ENCODE peak calls at places on chromosomes 2 and 18, in eight cellular contexts. M is EL; W is frontal cortex; G is esophagus squamous epithelium; E is uterus; V is kidney epithelial cell; J is activated CD4-positive, alpha-beta T cell treated with anti-CD3 and anti-CD28 coated beads, Interleukin-2, amount 10 ng/mL, durations not matched to agents 7 days and 5 days; D is mucosa of descending colon. K is an unnamed sample.

GRCh38 chr2:49950635-49951034 is 796.3 kb upstream of the FSHR start:
- DNase-seq in M (no peak), W (no peak), G (no peak), E (no peak), V (no peak), J (no peak), D (no peak), K (no peak)

GRCh38 chr2:196101325-196101981 is 32.8 kb upstream of the DNAH7 start:
- DNase-seq in M (no peak), W (no peak), G (no peak), E (peak; percentile 29), V (no peak), J (no peak), D (no peak), K (no peak)

GRCh38 chr2:169039702-169040101 is 8.6 kb upstream of the ABCB11 start:
- DNase-seq in M (no peak), W (no peak), G (no peak), E (no peak), V (no peak), J (no peak), D (no peak), K (no peak)

GRCh38 chr2:216626875-216627245 is 6.4 kb upstream of the IGFBP2 start:
- DNase-seq in M (no peak), W (no peak), G (no peak), E (no peak), V (no peak), J (no peak), D (no peak), K (no peak)

GRCh38 chr2:97693476-97693875 is 19.9 kb upstream of the ZAP70 start:
- DNase-seq in M (peak; percentile 62), W (no peak), G (no peak), E (no peak), V (no peak), J (no peak), D (no peak), K (no peak)

GRCh38 chr2:200252661-200253067 is 53.8 kb upstream of the SPATS2L start:
- DNase-seq in M (peak; percentile 67), W (no peak), G (no peak), E (no peak), V (no peak), J (no peak), D (no peak), K (no peak)

GRCh38 chr2:31378389-31378788 is 36.2 kb downstream of the XDH start:
- DNase-seq in M (no peak), W (no peak), G (no peak), E (no peak), V (no peak), J (no peak), D (peak; percentile 12), K (no peak)

GRCh38 chr2:19667085-19667484 is 234.7 kb downstream of the TTC32 start:
- DNase-seq in M (peak; percentile 41), W (no peak), G (no peak), E (no peak), V (no peak), J (no peak), D (no peak), K (no peak)

GRCh38 chr2:25825238-25825637 is 53.0 kb downstream of the ASXL2 start:
- DNase-seq in M (no peak), W (no peak), G (no peak), E (no peak), V (no peak), J (peak; percentile 47), D (no peak), K (no peak)

GRCh38 chr2:9473308-9473984 is 905 bp upstream of the IAH1 start:
- DNase-seq in M (no peak), W (no peak), G (no peak), E (no peak), V (no peak), J (peak; percentile 29), D (peak; percentile 48), K (no peak)

GRCh38 chr18:37242091-37242490 is 323.5 kb downstream of the CELF4 start:
- DNase-seq in M (no peak), W (no peak), G (no peak), E (no peak), V (no peak), J (no peak), D (no peak), K (peak; percentile 46)

GRCh38 chr2:204407209-204408070 is 137.8 kb upstream of the PARD3B start:
- DNase-seq in M (peak; percentile 20), W (no peak), G (no peak), E (no peak), V (peak; percentile 10), J (no peak), D (peak; percentile 2), K (no peak)

GRCh38 chr18:41444943-41445342 is 510.1 kb upstream of the PIK3C3 start:
- DNase-seq in M (no peak), W (no peak), G (no peak), E (no peak), V (no peak), J (no peak), D (no peak), K (no peak)

GRCh38 chr2:43169987-43170732 is 56.2 kb downstream of the ZFP36L2 start:
- DNase-seq in M (no peak), W (no peak), G (no peak), E (no peak), V (no peak), J (peak; percentile 69), D (peak; percentile 85), K (no peak)

GRCh38 chr2:131673400-131674173 is 145.9 kb downstream of the CCDC74A start:
- DNase-seq in M (peak; percentile 75), W (peak; percentile 48), G (no peak), E (peak; percentile 58), V (no peak), J (peak; percentile 51), D (peak; percentile 81), K (peak; percentile 79)

GRCh38 chr2:205889073-205889472 is 196.9 kb downstream of the INO80D start:
- DNase-seq in M (peak; percentile 6), W (no peak), G (no peak), E (no peak), V (peak; percentile 48), J (no peak), D (no peak), K (no peak)

GRCh38 chr2:129909648-129910418 is 69.6 kb upstream of the RAB6C start:
- DNase-seq in M (no peak), W (no peak), G (no peak), E (no peak), V (no peak), J (no peak), D (no peak), K (peak; percentile 38)

GRCh38 chr2:29065479-29065847 is 8.9 kb downstream of the PCARE start:
- DNase-seq in M (no peak), W (no peak), G (no peak), E (no peak), V (no peak), J (no peak), D (no peak), K (no peak)

GRCh38 chr2:236317938-236318396 is 53.8 kb upstream of the ASB18 start:
- DNase-seq in M (no peak), W (no peak), G (no peak), E (no peak), V (no peak), J (no peak), D (peak; percentile 68), K (no peak)

GRCh38 chr2:5549061-5549601 is 143.1 kb upstream of the SOX11 start:
- DNase-seq in M (no peak), W (no peak), G (no peak), E (no peak), V (peak; percentile 56), J (no peak), D (no peak), K (no peak)

GRCh38 chr2:240839152-240840143 is 19.4 kb upstream of the KIF1A start:
- DNase-seq in M (peak; percentile 44), W (no peak), G (no peak), E (no peak), V (no peak), J (no peak), D (no peak), K (no peak)

GRCh38 chr2:62724886-62725711 is 19.6 kb downstream of the EHBP1 start:
- DNase-seq in M (peak; percentile 14), W (peak; percentile 6), G (no peak), E (no peak), V (no peak), J (no peak), D (peak; percentile 44), K (no peak)

GRCh38 chr2:234289789-234290188 is 207.1 kb downstream of the ARL4C start:
- DNase-seq in M (peak; percentile 76), W (no peak), G (no peak), E (no peak), V (peak; percentile 74), J (no peak), D (no peak), K (no peak)

GRCh38 chr2:53088062-53088461 is 679.5 kb upstream of the CHAC2 start:
- DNase-seq in M (peak; percentile 4), W (no peak), G (no peak), E (no peak), V (no peak), J (no peak), D (no peak), K (no peak)

GRCh38 chr2:69387770-69388481 is 899 bp upstream of the GFPT1 start:
- DNase-seq in M (no peak), W (no peak), G (no peak), E (peak; percentile 18), V (no peak), J (no peak), D (no peak), K (no peak)

GRCh38 chr18:51622676-51623075 is 425.2 kb upstream of the MEX3C start:
- DNase-seq in M (no peak), W (no peak), G (no peak), E (no peak), V (no peak), J (no peak), D (no peak), K (no peak)

GRCh38 chr2:109383505-109384307 is 230.1 kb downstream of the SEPTIN10 start:
- DNase-seq in M (no peak), W (no peak), G (no peak), E (peak; percentile 10), V (no peak), J (no peak), D (no peak), K (no peak)

GRCh38 chr2:190446750-190447516 is 38.8 kb downstream of the MFSD6 start:
- DNase-seq in M (no peak), W (no peak), G (no peak), E (no peak), V (no peak), J (no peak), D (no peak), K (no peak)